ENCODE peak calls at places on chromosomes 16 and 17, in ten cellular contexts. One of them, this sample, is unnamed.

GRCh38 chr17:45339646-45340605 is 23.1 kb upstream of the MAP3K14 start:
- DNase-seq in CD4-positive, alpha-beta memory T cell: no peak
- DNase-seq in non-pigmented ciliary epithelial cell: no peak
- DNase-seq in fibroblast of the aortic adventitia: no peak
- DNase-seq in CD8-positive, alpha-beta memory T cell: no peak
- DNase-seq in left ventricle myocardium superior: no peak
- DNase-seq in LoVo: no peak
- DNase-seq in fibroblast of mammary gland: no peak
- DNase-seq in NCI-H146: no peak
- DNase-seq in AG08395: no peak
- DNase-seq in this sample: no peak

GRCh38 chr17:32227910-32228309 is 37.7 kb upstream of the RHBDL3 start:
- DNase-seq in CD4-positive, alpha-beta memory T cell: no peak
- DNase-seq in non-pigmented ciliary epithelial cell: no peak
- DNase-seq in fibroblast of the aortic adventitia: no peak
- DNase-seq in CD8-positive, alpha-beta memory T cell: no peak
- DNase-seq in left ventricle myocardium superior: no peak
- DNase-seq in LoVo: no peak
- DNase-seq in fibroblast of mammary gland: no peak
- DNase-seq in NCI-H146: no peak
- DNase-seq in AG08395: no peak
- DNase-seq in this sample: no peak

GRCh38 chr17:28744104-28744801 is 442 bp downstream of the TRAF4 start:
- DNase-seq in CD4-positive, alpha-beta memory T cell: peak
- DNase-seq in non-pigmented ciliary epithelial cell: no peak
- DNase-seq in fibroblast of the aortic adventitia: peak
- DNase-seq in CD8-positive, alpha-beta memory T cell: peak
- DNase-seq in left ventricle myocardium superior: peak
- DNase-seq in LoVo: peak
- DNase-seq in fibroblast of mammary gland: peak
- DNase-seq in NCI-H146: peak
- DNase-seq in AG08395: peak
- DNase-seq in this sample: no peak

GRCh38 chr16:79439866-79440265 is 160.7 kb downstream of the MAF start:
- DNase-seq in CD4-positive, alpha-beta memory T cell: no peak
- DNase-seq in non-pigmented ciliary epithelial cell: no peak
- DNase-seq in fibroblast of the aortic adventitia: no peak
- DNase-seq in CD8-positive, alpha-beta memory T cell: no peak
- DNase-seq in left ventricle myocardium superior: no peak
- DNase-seq in LoVo: no peak
- DNase-seq in fibroblast of mammary gland: no peak
- DNase-seq in NCI-H146: no peak
- DNase-seq in AG08395: no peak
- DNase-seq in this sample: no peak

GRCh38 chr16:397736-398332 is 835 bp downstream of the NME4 start:
- DNase-seq in CD4-positive, alpha-beta memory T cell: no peak
- DNase-seq in non-pigmented ciliary epithelial cell: no peak
- DNase-seq in fibroblast of the aortic adventitia: peak
- DNase-seq in CD8-positive, alpha-beta memory T cell: no peak
- DNase-seq in left ventricle myocardium superior: peak
- DNase-seq in LoVo: no peak
- DNase-seq in fibroblast of mammary gland: peak
- DNase-seq in NCI-H146: no peak
- DNase-seq in AG08395: peak
- DNase-seq in this sample: no peak

GRCh38 chr16:10541396-10541795 is 39.0 kb downstream of the EMP2 start:
- DNase-seq in CD4-positive, alpha-beta memory T cell: no peak
- DNase-seq in non-pigmented ciliary epithelial cell: no peak
- DNase-seq in fibroblast of the aortic adventitia: no peak
- DNase-seq in CD8-positive, alpha-beta memory T cell: no peak
- DNase-seq in left ventricle myocardium superior: peak
- DNase-seq in LoVo: no peak
- DNase-seq in fibroblast of mammary gland: no peak
- DNase-seq in NCI-H146: no peak
- DNase-seq in AG08395: no peak
- DNase-seq in this sample: no peak

GRCh38 chr16:88956546-88957455 is 20.2 kb downstream of the CBFA2T3 start:
- DNase-seq in CD4-positive, alpha-beta memory T cell: no peak
- DNase-seq in non-pigmented ciliary epithelial cell: no peak
- DNase-seq in fibroblast of the aortic adventitia: no peak
- DNase-seq in CD8-positive, alpha-beta memory T cell: no peak
- DNase-seq in left ventricle myocardium superior: peak
- DNase-seq in LoVo: no peak
- DNase-seq in fibroblast of mammary gland: no peak
- DNase-seq in NCI-H146: no peak
- DNase-seq in AG08395: no peak
- DNase-seq in this sample: peak

GRCh38 chr17:19706791-19707727 is 9.3 kb downstream of the SLC47A2 start:
- DNase-seq in CD4-positive, alpha-beta memory T cell: no peak
- DNase-seq in non-pigmented ciliary epithelial cell: no peak
- DNase-seq in fibroblast of the aortic adventitia: no peak
- DNase-seq in CD8-positive, alpha-beta memory T cell: no peak
- DNase-seq in left ventricle myocardium superior: no peak
- DNase-seq in LoVo: no peak
- DNase-seq in fibroblast of mammary gland: no peak
- DNase-seq in NCI-H146: peak
- DNase-seq in AG08395: peak
- DNase-seq in this sample: no peak

GRCh38 chr17:82664701-82665182 is 16.5 kb upstream of the WDR45B start:
- DNase-seq in CD4-positive, alpha-beta memory T cell: no peak
- DNase-seq in non-pigmented ciliary epithelial cell: no peak
- DNase-seq in fibroblast of the aortic adventitia: no peak
- DNase-seq in CD8-positive, alpha-beta memory T cell: no peak
- DNase-seq in left ventricle myocardium superior: no peak
- DNase-seq in LoVo: no peak
- DNase-seq in fibroblast of mammary gland: no peak
- DNase-seq in NCI-H146: no peak
- DNase-seq in AG08395: no peak
- DNase-seq in this sample: no peak

This sample was measured in Jurkat, Clone E6-1.